ENCODE peak calls at places on chromosomes 13 and 19, in ten cellular contexts. I is neuronal stem cell; C is AG04450; X is NCI-H1105; Q is renal cortical epithelial cell; O is activated T-cell treated with anti-CD3 and anti-CD28 coated beads for 1 hour; A is lower lobe of right lung; U is GM19239; R is HL-60; B is activated CD4-positive, alpha-beta T cell treated with anti-CD3 and anti-CD28 coated beads, Interleukin-2, amount 50 U/mL, for 48 hours. Y is an unnamed sample.

GRCh38 chr13:97502691-97503090 is 68.7 kb downstream of the RAP2A start:
- DNase-seq in I (no peak), C (no peak), X (no peak), Q (no peak), O (no peak), A (no peak), U (no peak), R (no peak), B (no peak), Y (no peak)

GRCh38 chr13:112651750-112652511 is 37.9 kb upstream of the ATP11A start:
- DNase-seq in I (no peak), C (no peak), X (no peak), Q (no peak), O (no peak), A (peak), U (no peak), R (no peak), B (no peak), Y (no peak)

GRCh38 chr13:77966671-77967070 is 48.0 kb upstream of the EDNRB start:
- DNase-seq in I (no peak), C (no peak), X (no peak), Q (no peak), O (no peak), A (no peak), U (no peak), R (no peak), B (no peak), Y (no peak)

GRCh38 chr19:36488816-36489138 is 584 bp downstream of the ZNF566 start:
- DNase-seq in I (no peak), C (no peak), X (no peak), Q (no peak), O (peak), A (no peak), U (peak), R (no peak), B (no peak), Y (no peak)

GRCh38 chr19:41369769-41370168 is 5.8 kb upstream of the B9D2 start:
- DNase-seq in I (no peak), C (no peak), X (no peak), Q (no peak), O (no peak), A (no peak), U (no peak), R (no peak), B (no peak), Y (no peak)

GRCh38 chr13:31722684-31723083 is 16.6 kb upstream of the RXFP2 start:
- DNase-seq in I (no peak), C (no peak), X (peak), Q (no peak), O (no peak), A (no peak), U (no peak), R (no peak), B (no peak), Y (no peak)

GRCh38 chr19:38744906-38745305 is 632 bp upstream of the CAPN12 start:
- DNase-seq in I (no peak), C (no peak), X (no peak), Q (no peak), O (no peak), A (peak), U (no peak), R (no peak), B (no peak), Y (no peak)

GRCh38 chr19:10013834-10014618 is 743 bp downstream of the RDH8 start:
- DNase-seq in I (no peak), C (no peak), X (no peak), Q (no peak), O (no peak), A (no peak), U (no peak), R (no peak), B (no peak), Y (no peak)

GRCh38 chr13:49093376-49093775 is 117.7 kb downstream of the FNDC3A start:
- DNase-seq in I (no peak), C (no peak), X (no peak), Q (peak), O (no peak), A (no peak), U (no peak), R (no peak), B (no peak), Y (no peak)

GRCh38 chr19:46574533-46574932 is 26.6 kb upstream of the CALM3 start:
- DNase-seq in I (no peak), C (no peak), X (no peak), Q (no peak), O (no peak), A (no peak), U (no peak), R (no peak), B (peak), Y (no peak)

GRCh38 chr19:1062387-1063029 is 4.5 kb upstream of the ARHGAP45 start:
- DNase-seq in I (no peak), C (no peak), X (no peak), Q (no peak), O (no peak), A (peak), U (no peak), R (no peak), B (peak), Y (peak)

GRCh38 chr13:92694047-92694446 is 532.6 kb upstream of the GPC6 start:
- DNase-seq in I (no peak), C (no peak), X (no peak), Q (no peak), O (no peak), A (no peak), U (no peak), R (no peak), B (no peak), Y (no peak)

GRCh38 chr13:28002886-28003698 is 14.6 kb upstream of the URAD start:
- DNase-seq in I (no peak), C (no peak), X (no peak), Q (no peak), O (no peak), A (no peak), U (no peak), R (no peak), B (no peak), Y (no peak)

GRCh38 chr19:45670670-45671453 is 2.8 kb downstream of the GIPR start:
- DNase-seq in I (peak), C (peak), X (no peak), Q (peak), O (peak), A (peak), U (peak), R (no peak), B (peak), Y (peak)

GRCh38 chr13:28161370-28161769 is 23.0 kb downstream of the PAN3 start:
- DNase-seq in I (no peak), C (no peak), X (no peak), Q (peak), O (no peak), A (no peak), U (no peak), R (no peak), B (no peak), Y (peak)

GRCh38 chr13:86684402-86684801 is 885.2 kb upstream of the SLITRK6 start:
- DNase-seq in I (no peak), C (no peak), X (peak), Q (no peak), O (no peak), A (no peak), U (no peak), R (no peak), B (no peak), Y (no peak)

GRCh38 chr19:391726-392374 is 17.1 kb downstream of the C2CD4C start:
- DNase-seq in I (no peak), C (no peak), X (no peak), Q (no peak), O (no peak), A (peak), U (no peak), R (no peak), B (no peak), Y (no peak)

GRCh38 chr19:10224337-10224736 is 6.8 kb downstream of the S1PR2 start:
- DNase-seq in I (no peak), C (no peak), X (no peak), Q (no peak), O (no peak), A (no peak), U (no peak), R (no peak), B (no peak), Y (no peak)

GRCh38 chr19:18785179-18786124 is 5.7 kb downstream of the COMP start:
- DNase-seq in I (peak), C (no peak), X (peak), Q (no peak), O (peak), A (peak), U (peak), R (no peak), B (peak), Y (peak)

GRCh38 chr19:54684537-54684936 is 21.8 kb downstream of the LILRB4 start:
- DNase-seq in I (no peak), C (no peak), X (no peak), Q (no peak), O (no peak), A (no peak), U (no peak), R (peak), B (no peak), Y (no peak)

GRCh38 chr19:18320865-18321728 is 1.8 kb downstream of the LSM4 start:
- DNase-seq in I (no peak), C (no peak), X (no peak), Q (no peak), O (no peak), A (peak), U (no peak), R (no peak), B (no peak), Y (no peak)

GRCh38 chr19:23810496-23810895 is 51.8 kb upstream of the ZNF681 start:
- DNase-seq in I (no peak), C (no peak), X (no peak), Q (no peak), O (no peak), A (no peak), U (no peak), R (no peak), B (no peak), Y (no peak)

GRCh38 chr13:20411638-20412342 is 113.9 kb downstream of the CRYL1 start:
- DNase-seq in I (no peak), C (no peak), X (no peak), Q (no peak), O (no peak), A (no peak), U (peak), R (peak), B (peak), Y (no peak)

GRCh38 chr13:110559429-110559943 is 2.0 kb downstream of the RAB20 start:
- DNase-seq in I (no peak), C (no peak), X (no peak), Q (peak), O (no peak), A (peak), U (no peak), R (no peak), B (no peak), Y (no peak)

GRCh38 chr19:2016041-2016807 is 710 bp upstream of the BTBD2 start:
- DNase-seq in I (peak), C (peak), X (peak), Q (peak), O (peak), A (peak), U (peak), R (peak), B (peak), Y (peak)

GRCh38 chr19:5240011-5240410 is 100.6 kb downstream of the PTPRS start:
- DNase-seq in I (no peak), C (no peak), X (no peak), Q (no peak), O (no peak), A (peak), U (no peak), R (no peak), B (no peak), Y (no peak)

GRCh38 chr19:13972368-13973155 is 20.3 kb downstream of the DCAF15 start:
- DNase-seq in I (no peak), C (no peak), X (no peak), Q (no peak), O (no peak), A (no peak), U (no peak), R (no peak), B (no peak), Y (no peak)

Y was measured in H9.